ENCODE peak calls at places on chromosomes 1 and 21, in four cellular contexts. E is K562, Q is HCT116, K is HepG2. P is an unnamed sample.

GRCh38 chr1:88683516-88683847 is 591 bp upstream of the PKN2 start:
- DNase-seq in Q (no peak), K (no peak), E (no peak), P (no peak)

GRCh38 chr1:181219938-181220337 is 131.4 kb downstream of the IER5 start:
- DNase-seq in Q (no peak), E (no peak), K (no peak), P (no peak)

GRCh38 chr1:154895779-154896178 is 25.7 kb upstream of the KCNN3 start:
- DNase-seq in E (peak), Q (no peak), K (no peak), P (no peak)

GRCh38 chr1:203100163-203100867 is 14.5 kb upstream of the MYOG start:
- DNase-seq in E (no peak), K (no peak), Q (no peak), P (no peak)

GRCh38 chr1:209768354-209768774 is 12.5 kb downstream of the TRAF3IP3 start:
- DNase-seq in E (no peak), Q (no peak), K (no peak), P (no peak)

GRCh38 chr1:103327054-103327719 is 198.3 kb upstream of the RNPC3 start:
- DNase-seq in Q (no peak), K (no peak), E (no peak), P (no peak)

GRCh38 chr1:113307771-113308451 is 82.4 kb upstream of the MAGI3 start:
- DNase-seq in Q (peak), K (peak), E (no peak), P (no peak)

GRCh38 chr1:203340112-203340804 is 10.7 kb downstream of the FMOD start:
- DNase-seq in Q (peak), E (peak), K (peak), P (no peak)

GRCh38 chr1:99738858-99739465 is 27.5 kb downstream of the FRRS1 start:
- DNase-seq in Q (no peak), E (no peak), K (peak), P (no peak)

GRCh38 chr1:181391297-181391905 is 91.9 kb upstream of the CACNA1E start:
- DNase-seq in Q (no peak), E (no peak), K (no peak), P (no peak)

GRCh38 chr1:46522969-46523320 is 28.5 kb downstream of the KNCN start:
- DNase-seq in E (peak), K (no peak), Q (no peak), P (no peak)

GRCh38 chr1:185646202-185646683 is 87.9 kb upstream of the HMCN1 start:
- DNase-seq in K (peak), E (no peak), Q (peak), P (no peak)

GRCh38 chr21:42385619-42386018 is 10.2 kb downstream of the TMPRSS3 start:
- DNase-seq in E (no peak), Q (no peak), K (peak), P (no peak)

GRCh38 chr1:40849801-40850592 is 12.2 kb downstream of the CITED4 start:
- DNase-seq in Q (peak), K (peak), E (peak), P (peak)

GRCh38 chr1:240312872-240313271 is 221.2 kb downstream of the FMN2 start:
- DNase-seq in E (no peak), Q (no peak), K (no peak), P (no peak)

GRCh38 chr1:165303415-165303814 is 53.1 kb downstream of the LMX1A start:
- DNase-seq in E (peak), Q (no peak), K (no peak), P (no peak)

GRCh38 chr21:42352433-42353095 is 1.8 kb upstream of the TFF2 start:
- DNase-seq in K (no peak), E (no peak), Q (no peak), P (no peak)

GRCh38 chr1:224216380-224216779 is 33.3 kb downstream of the DEGS1 start:
- DNase-seq in K (no peak), Q (no peak), E (no peak), P (no peak)

GRCh38 chr1:184595609-184596008 is 159.0 kb downstream of the EDEM3 start:
- DNase-seq in Q (no peak), E (no peak), K (no peak), P (no peak)

GRCh38 chr1:208189183-208189582 is 55.0 kb downstream of the PLXNA2 start:
- DNase-seq in K (no peak), Q (no peak), E (peak), P (no peak)

GRCh38 chr1:208189716-208190115 is 54.5 kb downstream of the PLXNA2 start:
- DNase-seq in E (no peak), K (no peak), Q (no peak), P (no peak)

GRCh38 chr1:208185801-208186201 is 58.4 kb downstream of the PLXNA2 start:
- DNase-seq in Q (no peak), E (peak), K (no peak), P (no peak)

GRCh38 chr1:208188607-208189006 is 55.6 kb downstream of the PLXNA2 start:
- DNase-seq in Q (no peak), E (no peak), K (no peak), P (no peak)

GRCh38 chr1:208187499-208188041 is 56.6 kb downstream of the PLXNA2 start:
- DNase-seq in E (no peak), K (no peak), Q (no peak), P (no peak)
- H3K4me2 ChIP-seq in E (no peak), K (no peak), Q (no peak), P (no peak)

DNA sequence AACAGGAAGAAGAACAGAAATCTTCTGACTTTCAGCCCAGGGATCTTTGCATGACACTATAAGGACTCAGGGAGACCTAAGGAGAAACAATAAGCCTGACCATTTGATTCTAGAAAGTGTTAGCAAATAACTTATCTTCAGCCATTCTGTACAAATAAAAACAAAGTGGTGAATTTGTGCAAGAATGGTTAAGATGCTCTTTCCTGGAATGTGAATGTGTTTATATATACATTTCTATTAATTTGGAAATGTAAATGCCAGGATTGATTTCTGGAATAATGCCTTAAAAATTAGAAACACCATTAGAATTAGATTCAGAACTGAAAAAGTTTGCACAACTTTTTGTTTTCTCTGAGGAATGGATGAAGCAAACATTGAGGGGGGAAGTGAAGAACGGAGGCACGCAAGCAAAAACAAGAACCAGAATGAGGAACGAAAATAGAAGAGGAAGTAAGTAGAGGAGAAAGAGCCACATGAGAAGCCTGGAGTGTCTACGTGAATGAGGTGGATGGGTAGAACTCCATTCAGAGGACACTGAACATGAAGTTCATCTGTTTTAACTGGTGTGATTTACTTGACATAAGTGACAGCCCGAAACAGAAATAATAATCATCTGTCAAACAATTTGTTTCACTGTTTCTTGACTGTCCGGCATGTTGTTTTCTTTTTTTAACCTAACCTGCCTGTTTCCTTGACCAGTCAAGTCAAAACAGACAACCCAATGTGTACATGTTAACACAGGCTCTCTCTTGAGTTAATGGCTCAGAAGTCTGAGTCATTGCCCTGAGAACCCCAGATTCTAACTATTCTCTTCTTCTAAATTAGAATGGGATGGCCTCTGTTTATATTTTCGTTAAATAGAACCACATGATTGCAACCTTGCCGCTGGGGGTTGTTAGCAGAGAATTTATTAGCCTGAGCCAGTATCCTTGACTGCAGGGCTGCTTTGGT is 152.1 kb downstream of the ZC3H11B start:
- DNase-seq in E (no peak), K (no peak), Q (no peak), P (no peak)
- TF ChIP-seq FOSL1 in E (no peak), K (no peak), Q (no peak), P (no peak)

GRCh38 chr1:196278816-196279215 is 329.4 kb downstream of the KCNT2 start:
- DNase-seq in K (no peak), E (no peak), Q (no peak), P (no peak)
- H3K4me2 ChIP-seq in K (no peak), E (no peak), Q (no peak), P (no peak)

DNA sequence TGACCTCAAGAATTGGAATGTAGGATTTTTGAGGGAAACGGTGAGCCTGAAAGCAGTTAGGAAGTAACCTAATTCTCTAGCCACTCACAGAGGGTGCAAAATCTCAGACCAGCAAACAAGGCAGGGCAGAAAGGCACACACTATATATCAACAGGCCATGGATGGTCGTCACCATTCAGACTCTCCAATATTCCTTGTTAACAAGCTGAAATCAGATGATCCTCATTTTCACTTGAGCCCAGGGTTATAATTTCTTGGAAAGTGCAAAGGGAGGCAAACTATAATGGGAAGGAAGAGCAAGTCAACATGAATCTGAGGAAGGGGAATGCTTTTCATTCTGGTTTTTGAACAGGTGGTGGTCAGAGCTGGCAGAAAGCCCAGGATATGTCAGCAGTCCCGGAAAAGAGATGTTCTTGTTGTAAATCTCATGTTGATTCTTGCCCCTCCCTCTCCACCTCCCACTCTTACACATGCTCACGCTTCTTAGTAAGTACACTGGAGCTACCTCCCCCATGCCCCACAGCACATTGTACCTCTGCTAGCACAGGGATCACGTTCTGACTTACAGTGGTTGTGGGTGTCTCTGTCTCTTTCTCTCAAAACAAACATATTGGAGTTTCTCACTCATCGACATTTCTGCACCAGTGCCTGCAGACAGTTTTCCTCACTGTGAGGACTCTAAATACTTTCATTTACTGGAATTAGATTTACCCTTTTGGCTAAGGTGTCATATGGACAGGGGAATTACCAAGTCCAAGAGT is 77.7 kb downstream of the XCL2 start:
- DNase-seq in K (peak), Q (no peak), E (peak), P (no peak)
- TF ChIP-seq FOSL1 in K (no peak), Q (no peak), E (no peak), P (no peak)

GRCh38 chr1:172380441-172381244 is 39.8 kb upstream of the C1orf105 start:
- DNase-seq in E (no peak), Q (no peak), K (no peak), P (no peak)

GRCh38 chr1:172382406-172382805 is 38.1 kb upstream of the C1orf105 start:
- DNase-seq in E (no peak), Q (no peak), K (no peak), P (no peak)

GRCh38 chr1:172382949-172383348 is 37.5 kb upstream of the C1orf105 start:
- DNase-seq in E (no peak), K (no peak), Q (no peak), P (no peak)

GRCh38 chr1:172383541-172383940 is 36.9 kb upstream of the C1orf105 start:
- DNase-seq in E (no peak), Q (no peak), K (no peak), P (no peak)

DNA sequence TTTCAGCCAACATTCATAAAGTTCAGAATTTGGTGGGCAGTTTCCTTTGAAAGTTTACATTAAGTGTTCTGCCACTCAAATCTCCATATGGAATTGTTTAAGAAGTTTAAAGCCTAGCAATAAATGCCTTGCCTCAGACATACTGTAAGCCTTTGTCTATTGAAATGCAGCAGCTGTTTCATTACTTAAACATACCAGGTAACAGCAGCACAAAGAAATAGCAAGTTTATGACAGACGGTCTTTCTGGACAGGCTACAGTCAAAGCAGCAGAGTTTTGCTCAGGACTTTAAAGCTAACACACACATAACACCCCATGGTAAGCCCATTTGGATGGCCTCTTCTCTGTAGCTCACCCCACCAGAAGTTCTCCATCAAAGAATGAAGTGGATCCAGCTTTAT is 38.5 kb upstream of the C1orf105 start:
- DNase-seq in Q (no peak), E (no peak), K (no peak), P (no peak)
- H3K4me2 ChIP-seq in Q (no peak), E (no peak), K (no peak), P (no peak)

GRCh38 chr1:218376722-218377121 is 31.6 kb downstream of the TGFB2 start:
- DNase-seq in K (peak), E (no peak), Q (no peak), P (no peak)
- TF ChIP-seq FOSL1 in K (no peak), E (no peak), Q (no peak), P (no peak)

GRCh38 chr1:193342811-193343210 is 156.4 kb upstream of the B3GALT2 start:
- DNase-seq in Q (no peak), K (no peak), E (no peak), P (no peak)

GRCh38 chr1:193349046-193349535 is 162.7 kb upstream of the B3GALT2 start:
- DNase-seq in E (no peak), K (no peak), Q (no peak), P (no peak)

GRCh38 chr1:193346085-193346484 is 159.7 kb upstream of the B3GALT2 start:
- DNase-seq in Q (no peak), E (no peak), K (no peak), P (no peak)

DNA sequence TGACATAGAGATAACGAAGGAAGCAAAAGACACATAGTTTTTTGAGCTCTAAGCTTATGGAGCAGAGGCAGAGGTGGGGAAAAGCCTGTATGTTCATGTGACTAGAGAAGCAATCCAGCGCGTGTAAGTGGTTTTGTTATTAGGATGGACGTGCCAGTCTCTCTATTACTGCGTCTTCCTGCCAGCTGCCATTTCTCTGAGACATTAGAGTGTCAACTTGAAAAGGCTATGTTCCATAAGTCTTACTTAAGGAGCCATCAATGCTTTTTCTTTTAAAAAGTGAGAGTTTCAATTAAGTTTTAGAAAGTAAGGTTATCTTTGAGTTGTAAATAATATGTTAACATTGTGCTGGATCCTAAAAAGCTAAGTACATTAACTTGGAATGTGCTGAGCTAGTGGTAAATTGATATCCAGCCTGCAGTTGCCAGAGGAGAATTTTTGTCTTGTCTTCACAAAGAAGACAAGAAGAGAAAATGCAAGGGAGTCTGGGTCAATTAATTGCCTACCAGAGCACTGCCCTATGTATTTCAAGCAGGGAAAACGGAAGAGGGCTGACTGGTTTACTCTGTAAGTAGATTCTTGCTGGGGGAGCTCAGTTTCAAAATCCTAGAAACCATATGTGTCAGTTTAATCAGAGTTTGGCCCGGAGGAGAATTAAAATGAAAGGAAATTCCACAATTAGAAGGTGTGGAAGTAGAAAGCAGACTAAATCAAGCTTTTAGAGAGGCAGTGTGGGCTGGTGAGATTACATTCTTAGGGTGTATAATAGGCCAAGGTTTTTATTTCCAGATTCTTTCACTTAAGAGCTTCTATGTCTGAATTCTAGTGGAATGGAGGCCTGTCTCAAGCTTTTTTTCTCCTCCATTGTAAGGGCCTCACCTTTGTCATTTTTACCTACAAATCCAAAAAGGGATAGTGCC is 162.0 kb upstream of the B3GALT2 start:
- DNase-seq in Q (no peak), E (no peak), K (no peak), P (no peak)
- H3K4me2 ChIP-seq in Q (no peak), E (no peak), K (no peak), P (no peak)

P was measured in H1.